ENCODE peak calls at places on chromosomes 7 and 10, in six cellular contexts. One of them, this sample, is unnamed.

GRCh38 chr10:3811331-3811870 is 26.4 kb upstream of the KLF6 start:
- DNase-seq in stimulated activated CD4-positive, alpha-beta T cell treated with anti-CD3 and anti-CD28 coated beads, Interleukin-15, amount 100 ng/mL, for 48 hours: peak; percentile 58
- DNase-seq in CD8-positive, alpha-beta memory T cell: peak; percentile 32
- DNase-seq in amniotic stem cell: no peak
- DNase-seq in iris pigment epithelial cell: peak; percentile 90
- DNase-seq in left colon: no peak
- DNase-seq in this sample: no peak

GRCh38 chr7:149325248-149325647 is 63.3 kb downstream of the ZNF783 start:
- DNase-seq in stimulated activated CD4-positive, alpha-beta T cell treated with anti-CD3 and anti-CD28 coated beads, Interleukin-15, amount 100 ng/mL, for 48 hours: no peak
- DNase-seq in CD8-positive, alpha-beta memory T cell: no peak
- DNase-seq in amniotic stem cell: no peak
- DNase-seq in iris pigment epithelial cell: no peak
- DNase-seq in left colon: no peak
- DNase-seq in this sample: no peak

GRCh38 chr7:77752016-77752415 is 46.2 kb downstream of the TMEM60 start:
- DNase-seq in stimulated activated CD4-positive, alpha-beta T cell treated with anti-CD3 and anti-CD28 coated beads, Interleukin-15, amount 100 ng/mL, for 48 hours: no peak
- DNase-seq in CD8-positive, alpha-beta memory T cell: no peak
- DNase-seq in amniotic stem cell: no peak
- DNase-seq in iris pigment epithelial cell: no peak
- DNase-seq in left colon: no peak
- DNase-seq in this sample: no peak

GRCh38 chr10:96587255-96588059 is 645 bp upstream of the TM9SF3 start:
- DNase-seq in stimulated activated CD4-positive, alpha-beta T cell treated with anti-CD3 and anti-CD28 coated beads, Interleukin-15, amount 100 ng/mL, for 48 hours: peak; percentile 24
- DNase-seq in CD8-positive, alpha-beta memory T cell: no peak
- DNase-seq in amniotic stem cell: peak; percentile 69
- DNase-seq in iris pigment epithelial cell: peak; percentile 93
- DNase-seq in left colon: peak; percentile 65
- DNase-seq in this sample: no peak

GRCh38 chr7:35905555-35905954 is 104.7 kb downstream of the SEPTIN7 start:
- DNase-seq in stimulated activated CD4-positive, alpha-beta T cell treated with anti-CD3 and anti-CD28 coated beads, Interleukin-15, amount 100 ng/mL, for 48 hours: no peak
- DNase-seq in CD8-positive, alpha-beta memory T cell: no peak
- DNase-seq in amniotic stem cell: peak; percentile 18
- DNase-seq in iris pigment epithelial cell: peak; percentile 51
- DNase-seq in left colon: no peak
- DNase-seq in this sample: no peak

GRCh38 chr10:77637986-77638765 is 568 bp upstream of the KCNMA1 start:
- DNase-seq in stimulated activated CD4-positive, alpha-beta T cell treated with anti-CD3 and anti-CD28 coated beads, Interleukin-15, amount 100 ng/mL, for 48 hours: no peak
- DNase-seq in CD8-positive, alpha-beta memory T cell: no peak
- DNase-seq in amniotic stem cell: peak; percentile 10
- DNase-seq in iris pigment epithelial cell: peak; percentile 67
- DNase-seq in left colon: peak; percentile 52
- DNase-seq in this sample: no peak

GRCh38 chr7:3301831-3302618 is 973 bp downstream of the SDK1 start:
- DNase-seq in stimulated activated CD4-positive, alpha-beta T cell treated with anti-CD3 and anti-CD28 coated beads, Interleukin-15, amount 100 ng/mL, for 48 hours: no peak
- DNase-seq in CD8-positive, alpha-beta memory T cell: no peak
- DNase-seq in amniotic stem cell: no peak
- DNase-seq in iris pigment epithelial cell: peak; percentile 33
- DNase-seq in left colon: peak; percentile 14
- DNase-seq in this sample: no peak

GRCh38 chr7:118232837-118233236 is 8.3 kb downstream of the ANKRD7 start:
- DNase-seq in stimulated activated CD4-positive, alpha-beta T cell treated with anti-CD3 and anti-CD28 coated beads, Interleukin-15, amount 100 ng/mL, for 48 hours: no peak
- DNase-seq in CD8-positive, alpha-beta memory T cell: no peak
- DNase-seq in amniotic stem cell: no peak
- DNase-seq in iris pigment epithelial cell: peak; percentile 0
- DNase-seq in left colon: no peak
- DNase-seq in this sample: no peak

GRCh38 chr7:3153118-3153517 is 109.5 kb upstream of the CARD11 start:
- DNase-seq in stimulated activated CD4-positive, alpha-beta T cell treated with anti-CD3 and anti-CD28 coated beads, Interleukin-15, amount 100 ng/mL, for 48 hours: no peak
- DNase-seq in CD8-positive, alpha-beta memory T cell: no peak
- DNase-seq in amniotic stem cell: no peak
- DNase-seq in iris pigment epithelial cell: no peak
- DNase-seq in left colon: no peak
- DNase-seq in this sample: no peak

GRCh38 chr7:137135654-137136350 is 207.7 kb downstream of the PTN start:
- DNase-seq in stimulated activated CD4-positive, alpha-beta T cell treated with anti-CD3 and anti-CD28 coated beads, Interleukin-15, amount 100 ng/mL, for 48 hours: no peak
- DNase-seq in CD8-positive, alpha-beta memory T cell: no peak
- DNase-seq in amniotic stem cell: no peak
- DNase-seq in iris pigment epithelial cell: peak; percentile 77
- DNase-seq in left colon: no peak
- DNase-seq in this sample: no peak

GRCh38 chr7:155384751-155385150 is 73.2 kb upstream of the EN2 start:
- DNase-seq in stimulated activated CD4-positive, alpha-beta T cell treated with anti-CD3 and anti-CD28 coated beads, Interleukin-15, amount 100 ng/mL, for 48 hours: no peak
- DNase-seq in CD8-positive, alpha-beta memory T cell: no peak
- DNase-seq in amniotic stem cell: no peak
- DNase-seq in iris pigment epithelial cell: no peak
- DNase-seq in left colon: no peak
- DNase-seq in this sample: no peak

GRCh38 chr10:6061056-6061455 is 1.1 kb downstream of the IL2RA start:
- DNase-seq in stimulated activated CD4-positive, alpha-beta T cell treated with anti-CD3 and anti-CD28 coated beads, Interleukin-15, amount 100 ng/mL, for 48 hours: no peak
- DNase-seq in CD8-positive, alpha-beta memory T cell: no peak
- DNase-seq in amniotic stem cell: no peak
- DNase-seq in iris pigment epithelial cell: no peak
- DNase-seq in left colon: no peak
- DNase-seq in this sample: no peak

GRCh38 chr10:116444527-116445142 is 17.0 kb downstream of the PNLIPRP3 start:
- DNase-seq in stimulated activated CD4-positive, alpha-beta T cell treated with anti-CD3 and anti-CD28 coated beads, Interleukin-15, amount 100 ng/mL, for 48 hours: no peak
- DNase-seq in CD8-positive, alpha-beta memory T cell: no peak
- DNase-seq in amniotic stem cell: no peak
- DNase-seq in iris pigment epithelial cell: peak; percentile 36
- DNase-seq in left colon: peak; percentile 14
- DNase-seq in this sample: no peak

GRCh38 chr10:19935106-19935505 is 118.9 kb downstream of the PLXDC2 start:
- DNase-seq in stimulated activated CD4-positive, alpha-beta T cell treated with anti-CD3 and anti-CD28 coated beads, Interleukin-15, amount 100 ng/mL, for 48 hours: no peak
- DNase-seq in CD8-positive, alpha-beta memory T cell: no peak
- DNase-seq in amniotic stem cell: no peak
- DNase-seq in iris pigment epithelial cell: no peak
- DNase-seq in left colon: no peak
- DNase-seq in this sample: no peak

GRCh38 chr7:94375167-94375566 is 19.5 kb upstream of the COL1A2 start:
- DNase-seq in stimulated activated CD4-positive, alpha-beta T cell treated with anti-CD3 and anti-CD28 coated beads, Interleukin-15, amount 100 ng/mL, for 48 hours: no peak
- DNase-seq in CD8-positive, alpha-beta memory T cell: no peak
- DNase-seq in amniotic stem cell: peak; percentile 79
- DNase-seq in iris pigment epithelial cell: peak; percentile 98
- DNase-seq in left colon: peak; percentile 13
- DNase-seq in this sample: peak; percentile 39

GRCh38 chr10:117461766-117462423 is 80.7 kb upstream of the EMX2 start:
- DNase-seq in stimulated activated CD4-positive, alpha-beta T cell treated with anti-CD3 and anti-CD28 coated beads, Interleukin-15, amount 100 ng/mL, for 48 hours: no peak
- DNase-seq in CD8-positive, alpha-beta memory T cell: no peak
- DNase-seq in amniotic stem cell: no peak
- DNase-seq in iris pigment epithelial cell: peak; percentile 88
- DNase-seq in left colon: peak; percentile 62
- DNase-seq in this sample: no peak

GRCh38 chr10:121406823-121407545 is 191.3 kb downstream of the FGFR2 start:
- DNase-seq in stimulated activated CD4-positive, alpha-beta T cell treated with anti-CD3 and anti-CD28 coated beads, Interleukin-15, amount 100 ng/mL, for 48 hours: no peak
- DNase-seq in CD8-positive, alpha-beta memory T cell: no peak
- DNase-seq in amniotic stem cell: no peak
- DNase-seq in iris pigment epithelial cell: no peak
- DNase-seq in left colon: no peak
- DNase-seq in this sample: no peak

GRCh38 chr7:147539685-147540084 is 1050.9 kb upstream of the C7orf33 start:
- DNase-seq in stimulated activated CD4-positive, alpha-beta T cell treated with anti-CD3 and anti-CD28 coated beads, Interleukin-15, amount 100 ng/mL, for 48 hours: no peak
- DNase-seq in CD8-positive, alpha-beta memory T cell: no peak
- DNase-seq in amniotic stem cell: no peak
- DNase-seq in iris pigment epithelial cell: no peak
- DNase-seq in left colon: no peak
- DNase-seq in this sample: no peak

GRCh38 chr7:150382123-150382843 is 3.2 kb downstream of the ZNF775 start:
- DNase-seq in stimulated activated CD4-positive, alpha-beta T cell treated with anti-CD3 and anti-CD28 coated beads, Interleukin-15, amount 100 ng/mL, for 48 hours: no peak
- DNase-seq in CD8-positive, alpha-beta memory T cell: no peak
- DNase-seq in amniotic stem cell: no peak
- DNase-seq in iris pigment epithelial cell: no peak
- DNase-seq in left colon: peak; percentile 68
- DNase-seq in this sample: no peak

GRCh38 chr7:94315011-94315410 is 79.7 kb upstream of the COL1A2 start:
- DNase-seq in stimulated activated CD4-positive, alpha-beta T cell treated with anti-CD3 and anti-CD28 coated beads, Interleukin-15, amount 100 ng/mL, for 48 hours: no peak
- DNase-seq in CD8-positive, alpha-beta memory T cell: no peak
- DNase-seq in amniotic stem cell: no peak
- DNase-seq in iris pigment epithelial cell: peak; percentile 49
- DNase-seq in left colon: no peak
- DNase-seq in this sample: no peak

GRCh38 chr7:66399566-66399965 is 194.4 kb downstream of the TPST1 start:
- DNase-seq in stimulated activated CD4-positive, alpha-beta T cell treated with anti-CD3 and anti-CD28 coated beads, Interleukin-15, amount 100 ng/mL, for 48 hours: no peak
- DNase-seq in CD8-positive, alpha-beta memory T cell: no peak
- DNase-seq in amniotic stem cell: no peak
- DNase-seq in iris pigment epithelial cell: peak; percentile 25
- DNase-seq in left colon: no peak
- DNase-seq in this sample: no peak

GRCh38 chr10:45253183-45253914 is 62.1 kb downstream of the OR13A1 start:
- DNase-seq in stimulated activated CD4-positive, alpha-beta T cell treated with anti-CD3 and anti-CD28 coated beads, Interleukin-15, amount 100 ng/mL, for 48 hours: no peak
- DNase-seq in CD8-positive, alpha-beta memory T cell: no peak
- DNase-seq in amniotic stem cell: no peak
- DNase-seq in iris pigment epithelial cell: no peak
- DNase-seq in left colon: no peak
- DNase-seq in this sample: no peak

GRCh38 chr7:6340241-6340640 is 67.8 kb upstream of the CYTH3 start:
- DNase-seq in stimulated activated CD4-positive, alpha-beta T cell treated with anti-CD3 and anti-CD28 coated beads, Interleukin-15, amount 100 ng/mL, for 48 hours: no peak
- DNase-seq in CD8-positive, alpha-beta memory T cell: no peak
- DNase-seq in amniotic stem cell: no peak
- DNase-seq in iris pigment epithelial cell: no peak
- DNase-seq in left colon: no peak
- DNase-seq in this sample: no peak

GRCh38 chr10:16893664-16894063 is 76.4 kb upstream of the RSU1 start:
- DNase-seq in stimulated activated CD4-positive, alpha-beta T cell treated with anti-CD3 and anti-CD28 coated beads, Interleukin-15, amount 100 ng/mL, for 48 hours: no peak
- DNase-seq in CD8-positive, alpha-beta memory T cell: no peak
- DNase-seq in amniotic stem cell: no peak
- DNase-seq in iris pigment epithelial cell: no peak
- DNase-seq in left colon: no peak
- DNase-seq in this sample: no peak

GRCh38 chr10:97270523-97271154 is 21.8 kb downstream of the ARHGAP19 start:
- DNase-seq in stimulated activated CD4-positive, alpha-beta T cell treated with anti-CD3 and anti-CD28 coated beads, Interleukin-15, amount 100 ng/mL, for 48 hours: no peak
- DNase-seq in CD8-positive, alpha-beta memory T cell: no peak
- DNase-seq in amniotic stem cell: no peak
- DNase-seq in iris pigment epithelial cell: peak; percentile 85
- DNase-seq in left colon: no peak
- DNase-seq in this sample: no peak

This sample was measured in left ventricle myocardium inferior.